ENCODE peak calls at places on chromosomes 5 and 9, in five cellular contexts. T is choroid plexus epithelial cell, R is T-helper 2 cell, C is DMS153, A is HuH-7. Q is an unnamed sample.

GRCh38 chr5:74938250-74938649 is 72.1 kb upstream of the FAM169A start:
- DNase-seq in A (no peak), C (no peak), T (peak), R (no peak), Q (no peak)

GRCh38 chr5:169668732-169669131 is 31.7 kb downstream of the DOCK2 start:
- DNase-seq in C (no peak), R (no peak), A (no peak), T (peak), Q (no peak)

GRCh38 chr9:114902773-114903589 is 27.4 kb downstream of the TNFSF8 start:
- DNase-seq in A (no peak), T (peak), C (no peak), R (no peak), Q (no peak)

GRCh38 chr5:133657036-133657435 is 44.7 kb upstream of the FSTL4 start:
- DNase-seq in R (no peak), A (no peak), T (no peak), C (no peak), Q (no peak)

GRCh38 chr5:172509405-172509781 is 55.1 kb upstream of the SH3PXD2B start:
- DNase-seq in C (peak), R (no peak), T (no peak), A (no peak), Q (no peak)

GRCh38 chr5:180054226-180054625 is 17.3 kb downstream of the RNF130 start:
- DNase-seq in C (no peak), R (no peak), T (no peak), A (no peak), Q (no peak)

GRCh38 chr5:150358261-150359095 is 981 bp downstream of the TCOF1 start:
- DNase-seq in C (no peak), T (no peak), A (no peak), R (no peak), Q (no peak)

GRCh38 chr9:86281577-86282076 is 711 bp downstream of the ISCA1 start:
- DNase-seq in C (no peak), A (peak), R (no peak), T (no peak), Q (peak)

GRCh38 chr5:67118050-67118620 is 78.5 kb downstream of the CD180 start:
- DNase-seq in T (no peak), R (no peak), A (no peak), C (no peak), Q (no peak)

GRCh38 chr5:75545131-75545530 is 33.4 kb downstream of the POLK start:
- DNase-seq in T (no peak), C (no peak), A (no peak), R (no peak), Q (no peak)

GRCh38 chr9:97556721-97557605 is 55.5 kb downstream of the TMOD1 start:
- DNase-seq in R (no peak), A (no peak), C (no peak), T (no peak), Q (no peak)

GRCh38 chr9:97866848-97867247 is 13.8 kb downstream of the FOXE1 start:
- DNase-seq in R (no peak), A (no peak), C (no peak), T (no peak), Q (no peak)

GRCh38 chr5:78984020-78984610 is 995 bp downstream of the ARSB start:
- DNase-seq in T (peak), A (no peak), C (no peak), R (no peak), Q (peak)

GRCh38 chr5:132466453-132467291 is 23.9 kb downstream of the IRF1 start:
- DNase-seq in R (peak), C (no peak), T (peak), A (no peak), Q (no peak)

GRCh38 chr5:134446938-134447337 is 35.3 kb upstream of the CDKN2AIPNL start:
- DNase-seq in T (no peak), R (no peak), A (no peak), C (no peak), Q (no peak)

GRCh38 chr5:181052928-181053759 is 13.1 kb downstream of the BTNL9 start:
- DNase-seq in R (no peak), T (no peak), C (no peak), A (no peak), Q (no peak)

GRCh38 chr9:134881313-134881670 is 682 bp downstream of the FCN2 start:
- DNase-seq in R (no peak), T (no peak), C (no peak), A (no peak), Q (no peak)

GRCh38 chr9:93450817-93451761 is at the start of gene FAM120A:
- DNase-seq in R (peak), A (peak), T (peak), C (peak), Q (peak)

Q was measured in midbrain.